ENCODE peak calls at places on chromosomes 16 and 17, in four cellular contexts. C is effector memory CD4-positive, alpha-beta T cell; W is IMR-90; R is left lung. K is an unnamed sample.

GRCh38 chr16:52460652-52461172 is 86.2 kb downstream of the TOX3 start:
- DNase-seq in C (no peak), W (no peak), R (no peak), K (no peak)

GRCh38 chr17:49193513-49194296 is 16.7 kb downstream of the GNGT2 start:
- DNase-seq in C (peak; percentile 5), W (peak; percentile 51), R (no peak), K (peak; percentile 41)

GRCh38 chr17:79960788-79961522 is 74.7 kb downstream of the TBC1D16 start:
- DNase-seq in C (no peak), W (peak; percentile 26), R (no peak), K (peak; percentile 76)

GRCh38 chr17:40191237-40192208 is 14.3 kb downstream of the RAPGEFL1 start:
- DNase-seq in C (peak; percentile 47), W (peak; percentile 76), R (peak; percentile 90), K (no peak)

GRCh38 chr16:47317465-47318240 is 143.2 kb downstream of the ITFG1 start:
- DNase-seq in C (no peak), W (no peak), R (no peak), K (no peak)

GRCh38 chr16:3514621-3515020 is 13.8 kb downstream of the CLUAP1 start:
- DNase-seq in C (no peak), W (peak; percentile 89), R (no peak), K (no peak)

GRCh38 chr17:74295625-74296547 is 21.9 kb downstream of the DNAI2 start:
- DNase-seq in C (no peak), W (no peak), R (no peak), K (no peak)

GRCh38 chr17:39132192-39132600 is 19.2 kb downstream of the PLXDC1 start:
- DNase-seq in C (no peak), W (peak; percentile 86), R (no peak), K (no peak)

GRCh38 chr17:80752369-80752705 is 207.7 kb downstream of the RPTOR start:
- DNase-seq in C (no peak), W (no peak), R (no peak), K (no peak)

GRCh38 chr16:89915303-89916232 is 3.1 kb upstream of the MC1R start:
- DNase-seq in C (no peak), W (no peak), R (no peak), K (no peak)

GRCh38 chr17:59825533-59826316 is 67.0 kb downstream of the TUBD1 start:
- DNase-seq in C (no peak), W (peak; percentile 90), R (no peak), K (no peak)

GRCh38 chr16:57723170-57723569 is 12.4 kb upstream of the KATNB1 start:
- DNase-seq in C (no peak), W (no peak), R (peak; percentile 37), K (no peak)

GRCh38 chr17:79842136-79842655 is 3.0 kb upstream of the CBX4 start:
- DNase-seq in C (no peak), W (no peak), R (no peak), K (no peak)

GRCh38 chr16:86297391-86297790 is 212.9 kb upstream of the FOXF1 start:
- DNase-seq in C (no peak), W (peak; percentile 74), R (no peak), K (no peak)

GRCh38 chr16:89505204-89506112 is 2.7 kb upstream of the SPG7 start:
- DNase-seq in C (peak; percentile 84), W (peak; percentile 93), R (peak; percentile 86), K (peak; percentile 92)

GRCh38 chr16:907819-908218 is 63.0 kb downstream of the LMF1 start:
- DNase-seq in C (no peak), W (no peak), R (peak; percentile 61), K (no peak)

GRCh38 chr17:32931686-32932085 is 3.7 kb downstream of the TMEM98 start:
- DNase-seq in C (no peak), W (peak; percentile 40), R (no peak), K (no peak)

GRCh38 chr16:49620158-49620867 is 235.6 kb downstream of the ZNF423 start:
- DNase-seq in C (no peak), W (peak; percentile 53), R (no peak), K (no peak)

GRCh38 chr17:3843935-3844516 is 2.0 kb downstream of the NCBP3 start:
- DNase-seq in C (peak; percentile 17), W (no peak), R (no peak), K (no peak)

DNA sequence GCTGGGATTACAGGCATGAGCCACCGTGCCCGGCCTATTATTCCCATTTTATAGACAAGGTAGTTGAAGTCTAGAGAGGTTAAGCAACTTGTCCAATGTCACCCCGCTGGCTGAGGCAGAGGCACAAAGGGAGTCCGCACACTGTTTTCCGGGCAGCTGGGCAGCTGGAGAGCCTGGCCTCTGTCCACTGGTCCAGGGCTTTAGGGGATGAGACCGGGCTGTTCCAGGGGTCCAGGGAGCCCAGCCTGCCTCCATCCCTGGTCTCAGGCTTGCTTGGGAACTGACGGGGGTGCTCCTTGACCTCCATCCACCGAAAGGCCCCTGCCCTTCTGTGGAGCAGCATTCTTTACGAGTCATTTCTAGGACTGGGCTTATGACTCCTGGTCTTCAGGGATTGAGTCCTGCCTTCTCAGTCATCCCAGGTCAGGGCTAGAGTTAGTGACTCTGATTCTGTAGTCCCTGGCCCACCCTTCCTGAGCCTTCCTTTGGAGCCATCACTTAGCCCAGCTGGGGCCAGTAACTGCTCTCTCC is 37.5 kb downstream of the SOCS3 start:
- DNase-seq in C (no peak), W (peak; percentile 54), R (no peak), K (no peak)
- H3K27ac ChIP-seq in C (no peak overlapping the region), W (peak overlapping the region; percentile 94), R (peak overlapping the region; percentile 86), K (peak overlapping the region; percentile 27)

DNA sequence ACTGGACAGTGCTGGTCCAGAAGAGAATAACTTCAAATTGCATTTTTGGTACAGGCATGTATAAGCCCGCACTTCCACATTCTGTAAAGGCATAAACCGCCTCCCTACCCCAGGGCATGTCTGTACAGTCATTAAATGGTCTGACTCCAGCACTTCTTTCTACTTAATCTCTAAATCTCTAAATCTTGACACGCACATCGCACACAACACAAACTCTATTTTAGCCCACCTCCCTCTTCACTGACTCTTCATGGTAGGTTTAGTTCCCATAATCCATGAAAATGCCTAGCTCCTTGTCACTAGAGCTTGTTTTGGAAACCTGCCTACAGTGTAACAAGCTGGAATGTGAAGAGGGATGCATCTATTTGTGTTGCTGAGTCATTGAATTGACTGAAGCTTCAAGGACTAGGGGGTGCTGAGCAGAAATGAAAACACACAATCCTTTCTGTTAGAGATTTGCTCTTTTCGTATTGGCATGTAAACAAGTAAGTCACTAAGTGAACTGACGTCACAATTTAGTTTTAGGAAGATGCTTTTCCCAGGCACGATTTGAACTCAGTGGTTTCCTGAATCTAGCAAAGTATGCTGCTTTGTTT is 1.6 kb upstream of the DUSP14 start:
- DNase-seq in C (no peak), W (peak; percentile 99), R (no peak), K (no peak)
- H3K27ac ChIP-seq in C (no peak overlapping the region), W (peak overlapping the region; percentile 51), R (peak overlapping the region; percentile 89), K (peak overlapping the region; percentile 83)

DNA sequence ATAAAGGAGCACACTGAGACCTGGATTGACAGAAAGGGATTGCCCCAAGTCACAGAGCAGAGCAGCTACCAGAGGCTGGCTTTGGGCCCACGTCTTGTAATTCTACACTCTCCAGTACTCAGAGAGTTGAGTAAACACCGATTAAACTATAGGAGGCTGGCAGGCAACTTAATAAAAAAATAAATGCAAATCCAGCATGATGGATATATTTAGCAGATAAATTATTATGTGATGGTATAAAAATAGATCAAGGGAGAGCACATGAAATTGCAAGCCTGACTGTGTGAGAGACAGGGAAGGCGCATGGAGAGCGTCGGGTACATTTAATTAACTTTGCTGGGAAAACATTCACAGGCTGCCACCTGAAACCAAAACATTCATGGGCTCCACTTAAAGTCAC is 87.7 kb upstream of the CCL2 start:
- DNase-seq in C (no peak), W (peak; percentile 23), R (no peak), K (no peak)
- H3K27ac ChIP-seq in C (no peak overlapping the region), W (no peak overlapping the region), R (no peak overlapping the region), K (no peak overlapping the region)

GRCh38 chr16:81610144-81610842 is 165.7 kb downstream of the CMIP start:
- DNase-seq in C (no peak), W (peak; percentile 84), R (no peak), K (no peak)

GRCh38 chr16:81608515-81609209 is 164.1 kb downstream of the CMIP start:
- DNase-seq in C (no peak), W (peak; percentile 65), R (no peak), K (no peak)

GRCh38 chr16:81610936-81611335 is 166.3 kb downstream of the CMIP start:
- DNase-seq in C (no peak), W (no peak), R (no peak), K (no peak)

GRCh38 chr16:81607805-81608514 is 163.4 kb downstream of the CMIP start:
- DNase-seq in C (no peak), W (no peak), R (no peak), K (no peak)

GRCh38 chr16:81609323-81609892 is 164.8 kb downstream of the CMIP start:
- DNase-seq in C (no peak), W (no peak), R (no peak), K (no peak)
- H3K27ac ChIP-seq in C (no peak overlapping the region), W (no peak overlapping the region), R (no peak overlapping the region), K (no peak overlapping the region)

GRCh38 chr17:76049239-76049638 is 22.1 kb upstream of the EVPL start:
- DNase-seq in C (no peak), W (no peak), R (no peak), K (no peak)
- H3K27ac ChIP-seq in C (no peak overlapping the region), W (no peak overlapping the region), R (no peak overlapping the region), K (no peak overlapping the region)

DNA sequence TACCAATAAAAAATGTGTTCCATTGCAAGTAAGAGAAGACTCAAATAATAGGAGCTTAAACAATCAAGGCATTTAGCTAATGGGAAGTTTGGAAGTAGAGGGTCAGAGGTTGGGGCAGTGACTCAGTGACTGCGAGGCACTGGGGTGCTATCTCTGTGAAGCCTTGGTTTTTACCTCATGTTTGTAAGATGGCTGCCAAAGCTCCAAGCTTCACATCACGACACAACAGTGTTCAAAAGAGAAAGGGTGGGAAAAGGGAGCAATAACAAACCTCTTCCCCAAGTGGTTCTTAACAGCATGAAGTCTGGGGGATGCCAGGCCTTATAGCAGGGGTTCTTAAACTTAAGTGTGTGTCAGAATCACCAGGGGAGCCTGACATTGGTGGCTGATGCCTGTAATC is 26.6 kb upstream of the GPRC5B start:
- DNase-seq in C (no peak), W (no peak), R (no peak), K (no peak)
- H3K27ac ChIP-seq in C (no peak overlapping the region), W (no peak overlapping the region), R (no peak overlapping the region), K (no peak overlapping the region)

GRCh38 chr16:79728923-79729240 is 128.3 kb upstream of the MAF start:
- DNase-seq in C (no peak), W (no peak), R (no peak), K (no peak)

GRCh38 chr16:79740153-79740720 is 139.7 kb upstream of the MAF start:
- DNase-seq in C (no peak), W (no peak), R (no peak), K (no peak)

DNA sequence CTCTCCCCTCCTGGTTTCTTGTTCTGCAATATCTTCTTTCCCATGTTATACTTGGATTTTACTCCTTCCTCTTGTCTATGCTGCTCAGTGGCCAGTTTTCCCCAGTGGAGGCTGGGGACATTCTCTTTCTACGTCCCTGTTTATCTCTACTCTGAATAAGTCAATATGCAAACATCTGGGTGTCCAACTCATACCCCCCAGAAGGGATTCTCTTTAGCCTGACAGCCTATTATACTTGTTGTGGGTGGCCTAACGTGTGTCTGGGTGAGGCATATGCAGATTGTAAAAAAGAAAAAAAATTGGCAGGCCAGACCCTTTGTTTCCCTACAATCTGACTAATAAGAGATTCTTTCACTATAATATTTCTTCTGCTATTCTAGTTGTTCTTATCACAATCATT is 134.2 kb upstream of the MAF start:
- DNase-seq in C (no peak), W (no peak), R (no peak), K (no peak)
- H3K27ac ChIP-seq in C (no peak overlapping the region), W (no peak overlapping the region), R (no peak overlapping the region), K (no peak overlapping the region)

GRCh38 chr17:17042381-17042736 is at the start of gene MPRIP:
- DNase-seq in C (no peak), W (no peak), R (no peak), K (no peak)
- H3K27ac ChIP-seq in C (peak within 1 kb of the TSS; percentile 61), W (peak within 1 kb of the TSS; percentile 84), R (peak within 1 kb of the TSS; percentile 68), K (peak within 1 kb of the TSS; percentile 78)

GRCh38 chr16:26983426-26983825 is 83.3 kb upstream of the C16orf82 start:
- DNase-seq in C (no peak), W (peak; percentile 62), R (no peak), K (no peak)
- H3K27ac ChIP-seq in C (no peak overlapping the region), W (peak overlapping the region; percentile 75), R (no peak overlapping the region), K (no peak overlapping the region)